ENCODE peak calls at places on chromosomes 13 and 19, in ten cellular contexts. G, Z, Q, R, J, C, E, T, P and L are unnamed samples. For H3K4me1, the result is how much of the 10 kb centered on the place peaks cover.

GRCh38 chr19:23273594-23274412 is 23.6 kb upstream of the ZNF724 start:
- DNase-seq in R (peak), Z (peak), G (peak), J (peak), E (peak), Q (peak), T (peak), C (peak), P (peak), L (peak)

GRCh38 chr13:95180513-95181245 is 120.6 kb downstream of the ABCC4 start:
- DNase-seq in Q (peak), J (no peak), E (no peak), T (peak), P (no peak), Z (no peak), C (no peak), G (no peak), R (no peak), L (no peak)

GRCh38 chr19:40567040-40567749 is 9.5 kb upstream of the SHKBP1 start:
- DNase-seq in T (no peak), C (no peak), Z (no peak), E (no peak), P (no peak), R (no peak), Q (no peak), J (no peak), G (no peak), L (no peak)

GRCh38 chr13:86403213-86403612 is 604.0 kb upstream of the SLITRK6 start:
- DNase-seq in G (no peak), Q (no peak), T (no peak), C (no peak), P (no peak), Z (no peak), J (no peak), R (no peak), E (no peak), L (no peak)

GRCh38 chr13:57633950-57634828 is 2.6 kb downstream of the PCDH17 start:
- DNase-seq in C (no peak), J (no peak), G (no peak), P (no peak), R (peak), Z (no peak), Q (peak), T (no peak), E (peak), L (no peak)

GRCh38 chr13:76231522-76232167 is 595.5 kb downstream of the LMO7 start:
- DNase-seq in G (no peak), R (no peak), T (no peak), J (no peak), E (no peak), Q (no peak), C (no peak), P (no peak), Z (no peak), L (no peak)

GRCh38 chr13:77853701-77854100 is 64.9 kb downstream of the EDNRB start:
- DNase-seq in R (no peak), P (no peak), Q (no peak), J (no peak), G (no peak), E (no peak), C (no peak), T (no peak), Z (no peak), L (no peak)

GRCh38 chr13:31951215-31951678 is 80.3 kb upstream of the FRY start:
- DNase-seq in E (peak), Q (peak), C (peak), P (peak), T (no peak), Z (peak), G (peak), R (peak), J (peak), L (no peak)

GRCh38 chr13:99063952-99064351 is 86.1 kb upstream of the DOCK9 start:
- DNase-seq in P (no peak), J (peak), Q (no peak), R (no peak), Z (no peak), G (no peak), C (no peak), T (no peak), E (no peak), L (no peak)

GRCh38 chr19:11570039-11570462 is 7.4 kb downstream of the ACP5 start:
- DNase-seq in P (no peak), C (no peak), J (no peak), E (no peak), Z (no peak), Q (no peak), G (no peak), R (no peak), T (no peak), L (no peak)

GRCh38 chr19:39133431-39134270 is 8.1 kb downstream of the PAK4 start:
- DNase-seq in C (no peak), Z (peak), R (no peak), E (no peak), P (no peak), Q (peak), J (no peak), T (peak), G (peak), L (peak)

DNA sequence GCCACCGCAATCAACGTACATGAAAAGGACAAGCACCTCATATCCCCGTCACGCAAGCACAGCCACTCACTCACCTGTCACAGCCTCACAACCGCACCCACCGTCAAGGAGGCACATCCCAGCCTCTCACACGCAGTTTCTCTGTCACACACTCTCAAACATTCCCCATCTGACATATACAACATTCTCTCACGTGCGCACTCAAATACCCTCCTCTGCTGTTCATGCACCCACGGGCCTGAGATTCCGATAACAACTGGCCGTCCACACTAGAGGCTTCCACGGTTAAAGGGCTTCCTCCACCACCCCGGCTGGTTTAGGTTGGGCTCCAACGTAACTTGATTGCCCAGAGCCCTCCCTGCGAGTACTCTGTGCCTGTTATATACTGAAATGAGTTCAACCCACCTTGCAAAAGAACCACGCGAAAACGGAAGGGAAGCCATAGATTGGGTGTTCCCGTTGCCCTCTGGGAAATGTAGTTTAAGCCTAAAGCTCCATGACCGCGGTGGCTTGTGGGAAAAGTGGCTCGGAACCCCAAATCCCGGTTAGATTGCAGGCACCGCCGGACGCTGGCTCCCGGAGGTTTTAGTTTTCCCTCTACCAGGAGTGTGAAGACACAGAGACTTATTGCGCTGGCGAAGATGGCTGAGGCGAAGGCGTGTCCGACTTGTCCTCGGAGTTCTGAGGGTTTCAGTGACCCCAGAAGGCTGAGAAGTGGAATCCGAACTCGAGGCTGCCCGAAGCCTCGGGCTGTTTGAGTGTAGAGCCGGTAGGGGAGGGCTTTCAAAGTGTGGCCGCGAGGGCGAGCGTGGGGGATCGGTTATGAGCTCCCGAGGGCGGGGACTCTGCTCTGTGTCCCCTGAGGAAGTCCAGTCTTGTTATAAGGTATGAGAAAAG is at the start of gene ZNF573:
- DNase-seq in E (peak), Q (peak), C (peak), Z (peak), J (peak), G (peak), R (peak), T (peak), P (peak), L (peak)
- H3K4me1 ChIP-seq in E (under half), Q (under half), C (under half), Z (under half), J (under half), G (under half), R (under half), T (under half), P (under half), L (under half)

GRCh38 chr19:7871280-7871529 is 3.0 kb downstream of the PRR36 start:
- DNase-seq in C (no peak), G (no peak), T (no peak), E (no peak), R (no peak), J (no peak), Q (no peak), Z (no peak), P (no peak), L (no peak)

GRCh38 chr19:7872306-7873204 is 1.6 kb downstream of the PRR36 start:
- DNase-seq in Z (no peak), E (no peak), R (no peak), Q (no peak), C (no peak), J (no peak), P (no peak), T (no peak), G (no peak), L (no peak)

GRCh38 chr19:7869910-7870511 is 4.2 kb downstream of the PRR36 start:
- DNase-seq in R (no peak), C (peak), P (no peak), T (peak), Q (peak), E (peak), G (no peak), J (peak), Z (peak), L (no peak)

GRCh38 chr19:7870571-7871279 is 3.5 kb downstream of the PRR36 start:
- DNase-seq in Q (peak), G (no peak), Z (peak), P (no peak), R (no peak), T (peak), C (peak), E (peak), J (no peak), L (no peak)

GRCh38 chr19:7871530-7872305 is 2.5 kb downstream of the PRR36 start:
- DNase-seq in E (peak), C (peak), Z (peak), P (peak), G (peak), R (peak), J (peak), T (peak), Q (peak), L (peak)
- TF ChIP-seq POLR2A in E (no peak), C (no peak), Z (no peak), P (no peak), G (no peak), R (no peak), J (no peak), T (no peak), Q (no peak), L (peak)

GRCh38 chr19:41868120-41868988 is 8.3 kb downstream of the RPS19 start:
- DNase-seq in Q (no peak), C (no peak), R (no peak), E (no peak), Z (peak), J (no peak), T (no peak), P (no peak), G (no peak), L (no peak)
- H3K4me1 ChIP-seq in Q (under half), C (under half), R (under half), E (under half), Z (half or more), J (under half), T (under half), P (under half), G (under half), L (under half)

GRCh38 chr19:16111909-16112752 is 442 bp downstream of the RAB8A start:
- DNase-seq in Z (peak), G (peak), Q (no peak), J (no peak), T (no peak), E (no peak), R (no peak), P (no peak), C (no peak), L (no peak)
- TF ChIP-seq POLR2A in Z (peak), G (peak), Q (no peak), J (peak), T (peak), E (no peak), R (peak), P (peak), C (peak), L (peak)